ENCODE peak calls at places on chromosomes 13 and 19, in four cellular contexts. E, B, A and J are unnamed samples.

GRCh38 chr13:44815507-44816074 is 173.7 kb downstream of the NUFIP1 start:
- DNase-seq in E (peak; percentile 98), B (peak; percentile 66), A (no peak), J (peak; percentile 54)

GRCh38 chr19:19543640-19544039 is 5.6 kb downstream of the CILP2 start:
- DNase-seq in E (no peak), B (no peak), A (no peak), J (no peak)

GRCh38 chr13:34864650-34865049 is 77.4 kb upstream of the NBEA start:
- DNase-seq in E (no peak), B (no peak), A (no peak), J (no peak)

GRCh38 chr19:16043156-16043757 is 33.0 kb upstream of the TPM4 start:
- DNase-seq in E (no peak), B (no peak), A (no peak), J (no peak)

GRCh38 chr13:67296511-67296910 is 66.4 kb upstream of the PCDH9 start:
- DNase-seq in E (peak; percentile 23), B (no peak), A (no peak), J (no peak)

GRCh38 chr13:71396149-71396548 is 470.9 kb downstream of the DACH1 start:
- DNase-seq in E (no peak), B (no peak), A (no peak), J (no peak)

GRCh38 chr19:704447-704741 is 4.3 kb upstream of the PALM start:
- DNase-seq in E (no peak), B (no peak), A (no peak), J (no peak)

GRCh38 chr13:112446347-112446861 is 70.2 kb downstream of the SPACA7 start:
- DNase-seq in E (no peak), B (no peak), A (no peak), J (no peak)

GRCh38 chr19:1567848-1568227 is 287 bp downstream of the MEX3D start:
- DNase-seq in E (no peak), B (no peak), A (peak; percentile 84), J (no peak)

GRCh38 chr13:23621316-23621645 is 51.1 kb downstream of the TNFRSF19 start:
- DNase-seq in E (peak; percentile 96), B (peak; percentile 50), A (no peak), J (no peak)

GRCh38 chr13:23505007-23505406 is 65.2 kb upstream of the TNFRSF19 start:
- DNase-seq in E (peak; percentile 74), B (no peak), A (no peak), J (no peak)

GRCh38 chr13:34942732-34943674 is 933 bp downstream of the NBEA start:
- DNase-seq in E (no peak), B (no peak), A (no peak), J (peak; percentile 19)

GRCh38 chr19:495440-496332 is 600 bp upstream of the MADCAM1 start:
- DNase-seq in E (peak; percentile 39), B (no peak), A (peak; percentile 68), J (peak; percentile 33)

GRCh38 chr19:4358709-4359626 is 15.6 kb downstream of the MPND start:
- DNase-seq in E (no peak), B (no peak), A (no peak), J (no peak)

GRCh38 chr19:35901854-35902661 is at the start of gene HCST:
- DNase-seq in E (peak; percentile 22), B (no peak), A (no peak), J (no peak)
- H3K9me1 ChIP-seq in E (peaks cover 20% of the 10 kb centered on the region), B (no peaks in the 10 kb centered on the region), A (no peaks in the 10 kb centered on the region), J (no peaks in the 10 kb centered on the region)

DNA sequence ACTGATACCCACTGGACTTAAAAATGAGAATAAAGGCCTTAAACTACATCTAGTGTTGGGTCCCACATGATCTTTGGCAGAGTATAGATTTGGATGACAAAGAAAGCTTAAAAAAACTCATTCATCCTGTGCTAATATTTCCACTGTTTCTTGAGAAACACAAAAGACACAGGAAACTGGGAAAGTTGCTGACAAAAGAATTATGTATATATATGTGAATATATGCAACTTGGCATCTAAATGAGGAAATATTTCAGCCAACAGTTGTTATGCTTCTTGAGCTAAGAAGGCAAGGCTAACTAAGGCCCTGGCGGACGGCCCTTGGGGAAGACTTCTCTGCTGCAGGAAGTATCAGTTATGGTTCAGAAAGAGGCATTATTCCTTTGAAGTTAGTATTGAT is 491.9 kb downstream of the DIAPH3 start:
- DNase-seq in E (no peak), B (no peak), A (no peak), J (peak; percentile 62)
- H3K9me1 ChIP-seq in E (peaks cover 5% of the 10 kb centered on the region), B (no peaks in the 10 kb centered on the region), A (no peaks in the 10 kb centered on the region), J (no peaks in the 10 kb centered on the region)

GRCh38 chr19:12065100-12065538 is 588 bp downstream of the ZNF844 start:
- DNase-seq in E (peak; percentile 38), B (no peak), A (no peak), J (no peak)
- H3K9me1 ChIP-seq in E (peaks cover 2% of the 10 kb centered on the region), B (no peaks in the 10 kb centered on the region), A (no peaks in the 10 kb centered on the region), J (no peaks in the 10 kb centered on the region)

DNA sequence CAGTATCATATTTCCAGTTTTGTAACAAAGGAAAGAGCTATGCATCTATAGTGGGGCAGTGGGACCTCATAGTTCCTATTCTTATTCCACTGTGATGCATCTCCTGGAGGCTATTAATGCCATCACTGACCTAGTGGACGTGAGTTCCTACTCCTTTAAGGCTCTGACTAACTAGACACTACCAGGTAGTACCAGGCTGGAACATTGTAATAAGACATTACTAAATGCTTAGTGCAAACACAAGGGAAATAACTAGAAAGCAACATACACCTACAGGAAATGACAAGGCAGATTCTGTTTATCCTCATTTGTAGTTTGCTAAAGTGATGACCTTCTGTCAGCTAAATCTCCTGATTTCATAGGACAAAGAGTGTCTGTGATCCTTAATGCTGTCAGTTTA is 192.5 kb downstream of the POSTN start:
- DNase-seq in E (no peak), B (no peak), A (no peak), J (no peak)
- H3K9me1 ChIP-seq in E (no peaks in the 10 kb centered on the region), B (no peaks in the 10 kb centered on the region), A (no peaks in the 10 kb centered on the region), J (no peaks in the 10 kb centered on the region)

DNA sequence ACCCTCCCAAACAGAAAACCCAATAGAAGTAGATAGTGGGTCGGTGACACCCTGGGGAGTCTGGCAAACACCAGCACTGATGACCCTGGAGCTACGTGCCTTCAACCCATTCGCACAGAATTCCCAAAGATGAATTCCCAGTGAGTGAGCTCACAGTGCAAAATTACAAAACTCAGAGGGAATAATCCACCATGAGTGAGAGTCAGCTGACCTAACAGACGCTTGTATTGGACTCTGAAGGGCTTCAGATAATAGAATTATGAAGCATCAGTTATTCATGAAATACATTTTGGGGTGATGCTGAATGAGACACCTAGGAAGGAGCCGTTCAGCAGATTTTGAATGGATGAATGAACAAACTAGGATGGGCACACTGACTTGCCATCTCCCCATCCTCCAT is 40.2 kb downstream of the KCNC3 start:
- DNase-seq in E (no peak), B (no peak), A (no peak), J (no peak)
- H3K9me1 ChIP-seq in E (no peaks in the 10 kb centered on the region), B (no peaks in the 10 kb centered on the region), A (no peaks in the 10 kb centered on the region), J (no peaks in the 10 kb centered on the region)

GRCh38 chr19:58386576-58387337 is at the start of gene RPS5:
- DNase-seq in E (peak; percentile 99), B (peak; percentile 96), A (peak; percentile 93), J (peak; percentile 98)

GRCh38 chr19:58382997-58383603 is 2.3 kb upstream of the ZNF837 start:
- DNase-seq in E (no peak), B (no peak), A (no peak), J (no peak)

GRCh38 chr19:58386166-58386575 is 898 bp upstream of the RPS5 start:
- DNase-seq in E (no peak), B (no peak), A (no peak), J (no peak)

GRCh38 chr19:58387338-58388174 is 487 bp downstream of the RPS5 start:
- DNase-seq in E (no peak), B (no peak), A (no peak), J (no peak)

GRCh38 chr19:58385313-58386165 is 1.5 kb upstream of the RPS5 start:
- DNase-seq in E (no peak), B (no peak), A (no peak), J (no peak)
- H3K9me1 ChIP-seq in E (peaks cover 21% of the 10 kb centered on the region), B (no peaks in the 10 kb centered on the region), A (no peaks in the 10 kb centered on the region), J (no peaks in the 10 kb centered on the region)

GRCh38 chr13:37375071-37375470 is 223.5 kb downstream of the POSTN start:
- DNase-seq in E (no peak), B (no peak), A (no peak), J (no peak)
- H3K9me1 ChIP-seq in E (peaks cover 4% of the 10 kb centered on the region), B (no peaks in the 10 kb centered on the region), A (no peaks in the 10 kb centered on the region), J (no peaks in the 10 kb centered on the region)

GRCh38 chr13:75748874-75749273 is 112.7 kb downstream of the LMO7 start:
- DNase-seq in E (no peak), B (no peak), A (no peak), J (no peak)

GRCh38 chr13:75752848-75753247 is 116.7 kb downstream of the LMO7 start:
- DNase-seq in E (no peak), B (no peak), A (no peak), J (no peak)

GRCh38 chr13:75749407-75749806 is 113.3 kb downstream of the LMO7 start:
- DNase-seq in E (peak; percentile 47), B (no peak), A (no peak), J (no peak)

GRCh38 chr13:75754936-75755335 is 118.8 kb downstream of the LMO7 start:
- DNase-seq in E (no peak), B (no peak), A (no peak), J (no peak)

DNA sequence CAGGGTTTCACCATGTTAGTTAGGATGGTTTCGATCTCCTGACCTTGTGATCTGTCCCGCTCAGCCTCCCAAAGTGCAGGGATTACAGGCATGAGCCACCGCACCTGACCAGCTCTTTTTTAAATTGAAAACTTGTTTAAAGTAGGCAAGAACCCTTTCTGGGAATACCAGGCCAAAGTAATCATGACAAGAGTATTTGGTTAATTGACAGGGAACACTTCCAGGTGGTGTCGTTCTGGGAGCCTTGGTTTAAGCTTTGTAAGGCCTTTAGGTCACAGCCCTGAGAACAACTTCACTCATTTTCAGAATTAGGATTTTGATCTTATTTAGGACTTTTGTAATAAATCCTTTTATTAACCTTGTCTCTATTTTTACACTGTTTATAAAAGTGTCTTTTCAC is 115.2 kb downstream of the LMO7 start:
- DNase-seq in E (no peak), B (no peak), A (no peak), J (no peak)
- H3K9me1 ChIP-seq in E (peaks cover 14% of the 10 kb centered on the region), B (no peaks in the 10 kb centered on the region), A (no peaks in the 10 kb centered on the region), J (no peaks in the 10 kb centered on the region)